ENCODE peak calls at places on chromosomes 13 and 19, in four cellular contexts. F, C, A and B are unnamed samples.

GRCh38 chr13:109569938-109570711 is 216.3 kb downstream of the IRS2 start:
- DNase-seq in C (no peak), A (no peak), F (peak), B (no peak)

GRCh38 chr19:40803857-40804782 is 5.1 kb downstream of the EGLN2 start:
- DNase-seq in F (no peak), C (no peak), A (no peak), B (no peak)

GRCh38 chr19:4829001-4829712 is 2.4 kb downstream of the TICAM1 start:
- DNase-seq in C (no peak), A (no peak), F (no peak), B (no peak)

GRCh38 chr13:76522083-76522755 is 364.0 kb downstream of the KCTD12 start:
- DNase-seq in F (peak), C (peak), A (no peak), B (no peak)

GRCh38 chr13:111864566-111864965 is 202.4 kb upstream of the SOX1 start:
- DNase-seq in C (no peak), A (no peak), F (no peak), B (no peak)

GRCh38 chr19:33878136-33878535 is 81.5 kb downstream of the KCTD15 start:
- DNase-seq in C (no peak), F (no peak), A (no peak), B (no peak)

GRCh38 chr13:95243207-95243606 is 58.0 kb downstream of the ABCC4 start:
- DNase-seq in C (no peak), A (no peak), F (no peak), B (no peak)

GRCh38 chr13:79543883-79544282 is 62.9 kb downstream of the NDFIP2 start:
- DNase-seq in A (no peak), F (no peak), C (no peak), B (no peak)

GRCh38 chr13:26985285-26985878 is 186.2 kb downstream of the USP12 start:
- DNase-seq in C (no peak), A (peak), F (peak), B (no peak)

GRCh38 chr13:46520188-46520587 is 32.8 kb upstream of the LRCH1 start:
- DNase-seq in F (no peak), C (no peak), A (no peak), B (no peak)

GRCh38 chr13:112893570-112894422 is 75.2 kb upstream of the MCF2L start:
- DNase-seq in A (no peak), F (peak), C (no peak), B (no peak)

GRCh38 chr13:46388308-46388707 is 1.3 kb upstream of the RUBCNL start:
- DNase-seq in A (no peak), C (no peak), F (no peak), B (no peak)

GRCh38 chr13:43487459-43487858 is 299.3 kb downstream of the ENOX1 start:
- DNase-seq in F (no peak), C (no peak), A (no peak), B (no peak)

GRCh38 chr19:49931293-49932040 is 2.2 kb upstream of the NUP62 start:
- DNase-seq in A (no peak), C (no peak), F (no peak), B (no peak)

GRCh38 chr13:26996965-26997752 is 174.5 kb downstream of the USP12 start:
- DNase-seq in F (no peak), A (no peak), C (no peak), B (no peak)

GRCh38 chr19:1449467-1450442 is at the start of gene APC2:
- DNase-seq in C (no peak), A (no peak), F (peak), B (no peak)

GRCh38 chr19:16760990-16761389 is 41.3 kb downstream of the NWD1 start:
- DNase-seq in C (no peak), F (no peak), A (no peak), B (no peak)

GRCh38 chr19:33186431-33186830 is 7.7 kb upstream of the LRP3 start:
- DNase-seq in F (no peak), C (no peak), A (no peak), B (no peak)

GRCh38 chr13:48942131-48942530 is 33.6 kb upstream of the FNDC3A start:
- DNase-seq in C (no peak), F (peak), A (no peak), B (no peak)

GRCh38 chr13:35984287-35984686 is 146.9 kb downstream of the DCLK1 start:
- DNase-seq in C (no peak), A (no peak), F (no peak), B (no peak)

GRCh38 chr19:49442354-49442753 is 1.0 kb upstream of the SLC17A7 start:
- DNase-seq in C (no peak), F (no peak), A (no peak), B (no peak)

GRCh38 chr19:11479470-11480080 is 1.3 kb downstream of the ELAVL3 start:
- DNase-seq in A (no peak), C (no peak), F (peak), B (no peak)

GRCh38 chr13:109146912-109147624 is 517.7 kb downstream of the MYO16 start:
- DNase-seq in A (no peak), C (no peak), F (peak), B (no peak)

GRCh38 chr19:7873304-7874079 is 698 bp downstream of the PRR36 start:
- DNase-seq in C (no peak), F (no peak), A (no peak), B (no peak)

GRCh38 chr19:51036519-51036918 is 1.7 kb upstream of the KLK12 start:
- DNase-seq in C (no peak), A (no peak), F (no peak), B (no peak)
- TF ChIP-seq CTCF in C (no peak), A (no peak), F (no peak), B (no peak)

DNA sequence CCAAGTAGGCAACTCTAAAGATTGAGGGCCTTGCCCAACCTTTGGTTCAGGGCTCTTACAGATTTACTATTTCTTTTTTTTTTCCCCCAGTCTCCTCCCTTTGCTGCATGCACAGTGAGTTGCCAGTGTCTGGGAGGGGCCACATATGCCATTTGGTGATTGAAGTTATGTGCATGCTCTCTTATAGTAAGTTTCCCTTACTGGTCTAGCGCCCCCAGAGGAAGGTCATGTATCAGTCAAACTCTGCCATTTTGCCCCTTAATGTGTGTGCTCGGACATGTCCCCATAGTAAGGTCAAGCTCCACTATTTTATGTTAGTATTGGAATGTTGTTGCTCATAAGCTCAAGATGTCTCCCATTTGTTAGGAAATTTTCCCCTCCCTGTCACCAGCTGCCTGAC is 1138.0 kb upstream of the SLC10A2 start:
- DNase-seq in F (no peak), A (no peak), C (no peak), B (no peak)
- TF ChIP-seq CTCF in F (no peak), A (no peak), C (peak), B (no peak)

DNA sequence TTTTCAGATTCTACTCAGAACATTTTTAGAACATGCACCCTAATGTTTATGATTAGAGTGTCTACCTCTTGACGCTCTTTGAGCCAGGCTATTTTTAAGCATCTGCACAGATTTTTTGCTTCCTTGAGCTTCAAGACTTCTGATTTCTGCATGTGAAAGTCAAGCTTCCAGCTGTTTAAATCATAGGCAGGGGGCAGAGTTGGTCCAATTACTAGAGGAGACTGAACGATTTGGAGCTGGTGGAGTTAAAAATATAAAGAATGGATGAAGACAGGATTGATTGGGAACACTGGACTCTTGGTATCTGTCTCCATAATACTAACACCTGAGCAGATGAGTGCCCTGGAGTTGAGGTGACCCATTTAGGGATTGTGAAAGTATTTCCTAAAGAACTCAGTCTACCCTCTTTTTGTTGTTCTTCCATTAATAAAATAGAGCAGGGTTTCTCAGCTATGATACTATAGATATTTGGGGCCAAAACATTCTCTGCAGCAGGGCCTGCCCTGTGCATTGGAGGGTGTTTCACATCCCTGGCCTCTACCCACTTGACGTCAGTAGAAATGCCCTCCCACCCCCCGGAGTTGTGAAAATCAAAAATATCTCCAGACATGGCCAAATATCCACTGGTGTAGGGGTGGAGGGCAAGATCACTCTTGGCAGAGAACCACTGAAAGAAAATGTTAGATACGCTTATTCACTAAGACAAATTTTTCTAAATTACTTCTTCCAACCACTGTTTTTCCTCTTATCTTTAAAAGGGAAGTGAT is 160.1 kb downstream of the COG6 start:
- DNase-seq in F (peak), A (no peak), C (no peak), B (no peak)
- TF ChIP-seq CTCF in F (peak), A (peak), C (no peak), B (peak)

DNA sequence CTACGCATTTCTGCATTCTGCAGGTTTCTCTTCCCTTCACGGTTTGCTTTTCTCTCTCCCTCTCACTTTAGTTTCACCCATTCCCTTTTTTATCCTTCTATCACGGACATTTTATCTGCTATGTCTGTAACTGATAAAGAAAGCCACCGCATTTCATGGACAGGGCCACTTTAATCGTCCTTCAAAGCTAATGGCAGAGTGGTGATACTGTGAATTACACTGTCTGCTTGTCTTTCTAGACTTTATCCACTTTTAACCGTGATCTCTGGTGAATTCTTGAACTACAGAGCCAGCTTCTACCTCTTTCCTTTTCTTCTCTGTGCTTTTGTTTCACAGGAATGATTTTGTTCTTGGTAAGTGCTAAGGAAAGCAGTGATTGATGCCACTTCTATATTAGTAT is 760.4 kb downstream of the PCDH9 start:
- DNase-seq in C (no peak), F (no peak), A (no peak), B (no peak)
- TF ChIP-seq CTCF in C (no peak), F (no peak), A (no peak), B (no peak)

DNA sequence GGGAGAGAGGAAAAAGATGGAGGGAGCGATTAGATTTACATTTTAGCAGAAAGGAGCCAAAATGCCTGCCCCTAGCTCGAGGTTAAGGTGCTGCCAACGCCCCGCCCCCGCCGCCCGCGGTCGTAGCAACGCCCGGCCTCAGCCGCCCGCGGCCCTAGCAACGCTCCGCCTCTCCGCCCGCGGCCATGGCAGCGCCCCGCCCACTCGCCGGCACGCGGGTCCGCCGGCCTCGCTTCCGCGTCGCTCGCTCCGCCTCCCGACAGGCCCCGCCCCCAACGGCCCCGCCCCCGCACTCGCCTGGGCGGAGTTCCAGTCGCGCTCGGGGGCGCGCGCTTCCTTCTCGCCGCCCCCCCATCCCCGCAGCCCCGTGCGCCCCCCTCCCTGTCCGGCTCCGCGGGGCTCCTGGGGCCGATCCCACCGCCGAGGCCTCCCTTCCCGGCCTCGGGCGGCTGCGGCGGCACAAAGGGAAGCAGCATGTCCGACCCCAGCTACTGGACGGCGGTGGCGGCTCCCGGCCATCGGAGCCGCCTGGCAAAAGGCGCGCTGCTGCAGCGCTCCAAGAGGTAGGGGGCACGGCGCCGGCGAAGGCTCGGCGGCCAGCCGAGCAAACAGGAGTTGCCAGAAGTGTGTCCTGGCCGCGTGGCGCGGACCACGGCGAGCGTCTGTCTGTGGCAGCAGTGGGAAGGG is 20.3 kb downstream of the MAST3 start:
- DNase-seq in F (peak), A (peak), C (peak), B (peak)
- TF ChIP-seq CTCF in F (no peak), A (no peak), C (no peak), B (no peak)